ENCODE peak calls at places on chromosomes 7 and 10, in six cellular contexts. R is activated naive CD4-positive, alpha-beta T cell treated with anti-CD3 and anti-CD28 coated beads, Interleukin-2, amount 10 ng/mL, durations not matched to agents 7 days and 5 days; M is cardiac fibroblast; O is A172; F is GM23248; X is activated CD8-positive, alpha-beta memory T cell treated with anti-CD3 and anti-CD28 coated beads for 4 hours. E is an unnamed sample.

GRCh38 chr7:1713502-1714484 is 43.7 kb downstream of the ELFN1 start:
- DNase-seq in R (no peak), M (no peak), O (no peak), F (no peak), X (no peak), E (no peak)

GRCh38 chr10:102393411-102394078 is 2.0 kb upstream of the NFKB2 start:
- DNase-seq in R (no peak), M (no peak), O (no peak), F (no peak), X (no peak), E (no peak)

GRCh38 chr7:122887198-122887597 is 938 bp upstream of the CADPS2 start:
- DNase-seq in R (no peak), M (peak), O (no peak), F (peak), X (no peak), E (peak)

GRCh38 chr7:1920266-1920681 is 250.2 kb downstream of the ELFN1 start:
- DNase-seq in R (peak), M (no peak), O (no peak), F (peak), X (no peak), E (no peak)

GRCh38 chr7:32048970-32049369 is 21.2 kb downstream of the PDE1C start:
- DNase-seq in R (no peak), M (no peak), O (peak), F (no peak), X (no peak), E (no peak)

GRCh38 chr7:139016931-139017511 is 18.8 kb downstream of the ZC3HAV1L start:
- DNase-seq in R (peak), M (peak), O (peak), F (peak), X (peak), E (peak)

GRCh38 chr10:34813626-34814227 is 1.4 kb downstream of the PARD3 start:
- DNase-seq in R (no peak), M (peak), O (peak), F (peak), X (no peak), E (no peak)

GRCh38 chr10:10605551-10606081 is 412.1 kb upstream of the CELF2 start:
- DNase-seq in R (no peak), M (peak), O (no peak), F (peak), X (no peak), E (no peak)

GRCh38 chr7:114942443-114943175 is 20.7 kb downstream of the MDFIC start:
- DNase-seq in R (no peak), M (no peak), O (no peak), F (no peak), X (no peak), E (no peak)

E was measured in Daoy.